ENCODE peak calls at places on chromosomes 4 and X, in six cellular contexts. G, H, E, X, C and Z are unnamed samples.
A peak's percentile ranks its signal among the peaks of the same experiment; 100 is the strongest.

GRCh38 chr4:116016201-116016600 is 902.8 kb upstream of the NDST4 start:
- DNase-seq in G (no peak), H (no peak), E (no peak), X (peak; percentile 21), C (no peak), Z (no peak)

GRCh38 chr4:167595898-167596297 is 361.6 kb upstream of the SPOCK3 start:
- DNase-seq in G (no peak), H (no peak), E (no peak), X (no peak), C (no peak), Z (no peak)

GRCh38 chrX:129769467-129770154 is 10.1 kb upstream of the SASH3 start:
- DNase-seq in G (no peak), H (no peak), E (no peak), X (no peak), C (no peak), Z (peak; percentile 63)

GRCh38 chr4:9765091-9765490 is 16.3 kb upstream of the DRD5 start:
- DNase-seq in G (no peak), H (peak; percentile 46), E (no peak), X (no peak), C (peak; percentile 23), Z (peak; percentile 32)

GRCh38 chr4:185772391-185773093 is 39.5 kb downstream of the SORBS2 start:
- DNase-seq in G (no peak), H (no peak), E (no peak), X (no peak), C (no peak), Z (no peak)

GRCh38 chrX:154486396-154487207 is at the start of gene UBL4A:
- DNase-seq in G (peak; percentile 61), H (no peak), E (no peak), X (no peak), C (peak; percentile 86), Z (peak; percentile 74)

GRCh38 chrX:133365886-133366611 is 49.2 kb downstream of the GPC4 start:
- DNase-seq in G (no peak), H (no peak), E (no peak), X (no peak), C (no peak), Z (no peak)

GRCh38 chrX:12223650-12224049 is 85.4 kb downstream of the FRMPD4 start:
- DNase-seq in G (no peak), H (no peak), E (no peak), X (peak; percentile 33), C (no peak), Z (no peak)

GRCh38 chr4:56817840-56818491 is 3.5 kb downstream of the SPINK2 start:
- DNase-seq in G (no peak), H (no peak), E (no peak), X (no peak), C (no peak), Z (peak; percentile 69)

GRCh38 chrX:74422576-74423288 is 1.4 kb downstream of the SLC16A2 start:
- DNase-seq in G (no peak), H (peak; percentile 41), E (no peak), X (peak; percentile 72), C (peak; percentile 76), Z (peak; percentile 18)

GRCh38 chr4:61997813-61998212 is 797.7 kb downstream of the ADGRL3 start:
- DNase-seq in G (no peak), H (no peak), E (no peak), X (no peak), C (no peak), Z (no peak)

GRCh38 chrX:13036896-13037295 is 7.5 kb downstream of the FAM9C start:
- DNase-seq in G (no peak), H (no peak), E (no peak), X (no peak), C (no peak), Z (no peak)

GRCh38 chr4:42656986-42657792 is at the start of gene ATP8A1:
- DNase-seq in G (peak; percentile 93), H (peak; percentile 87), E (peak; percentile 43), X (peak; percentile 69), C (peak; percentile 99), Z (peak; percentile 96)

GRCh38 chr4:185227131-185227551 is 17.7 kb downstream of the SNX25 start:
- DNase-seq in G (no peak), H (no peak), E (no peak), X (no peak), C (no peak), Z (no peak)

GRCh38 chrX:114267127-114267526 is 316.8 kb upstream of the HTR2C start:
- DNase-seq in G (no peak), H (no peak), E (no peak), X (no peak), C (no peak), Z (no peak)

GRCh38 chrX:108064001-108064400 is 19.1 kb downstream of the VSIG1 start:
- DNase-seq in G (no peak), H (no peak), E (no peak), X (no peak), C (no peak), Z (no peak)

GRCh38 chrX:12979011-12979629 is 4.2 kb downstream of the TMSB4X start:
- DNase-seq in G (no peak), H (no peak), E (no peak), X (no peak), C (no peak), Z (no peak)

GRCh38 chrX:154748712-154749339 is 2.1 kb downstream of the GAB3 start:
- DNase-seq in G (no peak), H (no peak), E (no peak), X (no peak), C (peak; percentile 70), Z (peak; percentile 44)

GRCh38 chr4:162920649-162921048 is 246.0 kb downstream of the NAF1 start:
- DNase-seq in G (no peak), H (no peak), E (no peak), X (no peak), C (no peak), Z (no peak)

GRCh38 chr4:9944431-9945425 is 76.6 kb downstream of the SLC2A9 start:
- DNase-seq in G (no peak), H (no peak), E (no peak), X (no peak), C (no peak), Z (no peak)

GRCh38 chr4:134243742-134244713 is 42.4 kb upstream of the PABPC4L start:
- DNase-seq in G (no peak), H (no peak), E (no peak), X (no peak), C (no peak), Z (peak; percentile 3)

GRCh38 chrX:54695231-54695630 is 102.8 kb downstream of the ITIH6 start:
- DNase-seq in G (no peak), H (no peak), E (no peak), X (no peak), C (no peak), Z (no peak)
- TF ChIP-seq CTCF in G (no peak), H (no peak), E (no peak), X (no peak), C (no peak), Z (no peak)

DNA sequence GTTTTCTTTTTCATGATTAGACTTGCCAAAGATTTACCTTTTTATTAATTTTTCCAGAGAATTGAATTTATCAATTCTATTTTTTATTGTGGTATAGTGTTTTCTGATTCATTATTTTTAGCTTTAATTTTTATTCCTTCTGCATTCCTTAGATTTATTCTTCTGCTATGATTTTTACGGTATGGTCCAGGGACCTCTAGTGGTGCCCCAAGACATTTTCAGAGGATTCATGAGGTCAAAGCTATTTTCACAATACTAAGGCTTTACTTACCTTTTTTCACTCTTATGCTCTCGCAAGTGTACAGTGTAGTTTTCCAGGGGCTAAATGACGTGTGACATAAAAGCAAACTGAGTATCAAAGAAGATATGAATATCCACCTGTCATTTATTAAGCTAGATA is 8.0 kb downstream of the RADX start:
- DNase-seq in G (no peak), H (no peak), E (no peak), X (no peak), C (no peak), Z (no peak)
- TF ChIP-seq CTCF in G (no peak), H (peak; percentile 44), E (no peak), X (peak; percentile 21), C (peak; percentile 55), Z (peak; percentile 20)

DNA sequence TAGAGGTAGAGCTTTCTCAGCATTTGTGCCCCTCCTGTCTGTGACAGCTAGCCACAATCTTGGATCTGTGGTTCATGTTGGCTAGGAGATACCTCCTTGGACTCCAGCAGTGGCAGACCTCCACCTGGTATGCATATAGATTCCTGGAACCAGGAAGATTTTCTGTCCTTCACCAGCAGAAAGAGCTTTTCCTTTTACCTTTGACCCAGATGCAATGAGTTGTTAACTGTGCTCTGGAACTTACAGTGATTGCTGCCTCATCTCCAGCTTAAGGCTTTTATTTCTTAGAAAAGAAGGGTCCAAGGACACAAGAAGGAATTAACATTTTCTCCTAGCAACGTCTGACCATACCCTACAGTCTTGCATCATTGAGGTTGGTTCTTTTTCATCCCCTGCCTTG is 217.1 kb upstream of the ARHGAP24 start:
- DNase-seq in G (no peak), H (no peak), E (no peak), X (no peak), C (no peak), Z (no peak)
- TF ChIP-seq CTCF in G (no peak), H (no peak), E (no peak), X (no peak), C (no peak), Z (no peak)

DNA sequence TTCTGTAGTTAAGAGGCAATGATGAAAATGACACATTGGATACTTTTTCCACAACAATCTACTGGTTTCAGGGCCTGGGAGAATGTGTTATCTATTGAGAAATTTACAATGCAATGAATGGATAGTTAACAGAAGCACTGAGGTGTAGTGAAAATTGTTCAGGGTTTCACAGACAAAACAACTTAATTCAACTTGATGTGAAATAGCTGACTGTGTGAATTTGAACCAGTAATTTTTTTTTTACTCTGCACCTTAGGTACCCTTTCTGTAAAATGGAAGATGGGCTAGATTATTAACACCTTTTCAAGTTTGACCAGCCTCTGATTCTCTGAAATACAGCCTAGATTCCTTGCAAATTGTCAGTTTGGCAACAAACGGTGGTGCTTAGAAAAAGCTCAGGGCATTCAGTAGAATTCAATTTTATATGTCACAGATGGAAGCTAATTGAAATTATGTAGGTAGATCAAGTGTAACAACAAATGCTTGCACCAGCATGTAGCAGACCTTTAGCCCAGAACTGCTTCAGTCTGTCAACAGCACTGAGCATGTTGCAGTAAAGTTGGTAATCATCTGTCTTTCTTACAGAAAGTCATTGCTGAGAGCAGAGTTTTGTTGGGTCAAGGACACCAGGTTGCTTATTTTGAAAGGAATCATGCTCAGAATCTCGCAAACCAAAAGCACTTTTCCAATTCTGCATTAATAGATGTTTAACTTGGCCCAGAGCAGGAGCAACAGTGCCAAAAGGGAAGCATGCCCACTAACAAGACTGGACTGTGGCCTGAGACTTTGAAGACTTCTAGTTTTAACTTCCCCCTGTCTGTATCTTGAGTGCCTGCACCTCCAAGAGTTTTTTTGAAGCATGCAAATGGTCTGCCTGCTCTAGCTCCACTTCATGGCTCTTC is 526.6 kb downstream of the PACRGL start:
- DNase-seq in G (no peak), H (no peak), E (no peak), X (no peak), C (no peak), Z (no peak)
- TF ChIP-seq CTCF in G (no peak), H (no peak), E (no peak), X (no peak), C (no peak), Z (no peak)